ENCODE peak calls at places on chromosomes 1 and 21, in seven cellular contexts. C, P, Q, Y, N, M and I are unnamed samples.

GRCh38 chr1:2356401-2356800 is 35.0 kb downstream of the MORN1 start:
- DNase-seq in C (no peak), P (no peak), Q (no peak), Y (no peak), N (no peak), M (no peak), I (no peak)

GRCh38 chr1:96772972-96773371 is 51.4 kb downstream of the PTBP2 start:
- DNase-seq in C (no peak), P (no peak), Q (no peak), Y (no peak), N (no peak), M (no peak), I (no peak)

GRCh38 chr1:110668523-110668922 is 6.2 kb downstream of the KCNA3 start:
- DNase-seq in C (no peak), P (no peak), Q (no peak), Y (no peak), N (no peak), M (no peak), I (no peak)

GRCh38 chr1:152473887-152474537 is 36.6 kb upstream of the LCE5A start:
- DNase-seq in C (peak), P (no peak), Q (no peak), Y (no peak), N (no peak), M (no peak), I (no peak)

GRCh38 chr1:115364044-115364775 is 26.2 kb upstream of the NGF start:
- DNase-seq in C (peak), P (no peak), Q (no peak), Y (no peak), N (peak), M (no peak), I (no peak)

GRCh38 chr1:87478231-87478630 is 149.6 kb downstream of the LMO4 start:
- DNase-seq in C (peak), P (no peak), Q (no peak), Y (no peak), N (no peak), M (no peak), I (peak)

GRCh38 chr1:14689996-14690614 is 91.6 kb downstream of the KAZN start:
- DNase-seq in C (no peak), P (no peak), Q (no peak), Y (no peak), N (no peak), M (no peak), I (no peak)

GRCh38 chr1:59163268-59164092 is 133.4 kb upstream of the FGGY start:
- DNase-seq in C (peak), P (no peak), Q (no peak), Y (no peak), N (no peak), M (no peak), I (no peak)

GRCh38 chr1:98323906-98324358 is 337.6 kb upstream of the SNX7 start:
- DNase-seq in C (peak), P (peak), Q (no peak), Y (no peak), N (peak), M (no peak), I (peak)

GRCh38 chr1:205680073-205680851 is at the start of gene SLC45A3:
- DNase-seq in C (no peak), P (peak), Q (no peak), Y (no peak), N (no peak), M (peak), I (peak)

GRCh38 chr1:154220970-154221814 is 437 bp downstream of the UBAP2L start:
- DNase-seq in C (peak), P (peak), Q (peak), Y (no peak), N (no peak), M (peak), I (peak)

GRCh38 chr1:80582980-80583379 is 1217.8 kb upstream of the ADGRL2 start:
- DNase-seq in C (peak), P (no peak), Q (no peak), Y (no peak), N (no peak), M (no peak), I (no peak)

GRCh38 chr1:25148673-25149300 is 83.5 kb downstream of the SYF2 start:
- DNase-seq in C (no peak), P (no peak), Q (peak), Y (no peak), N (no peak), M (no peak), I (no peak)

GRCh38 chr1:156749429-156750118 is 1.9 kb downstream of the HDGF start:
- DNase-seq in C (no peak), P (no peak), Q (no peak), Y (no peak), N (no peak), M (peak), I (no peak)

DNA sequence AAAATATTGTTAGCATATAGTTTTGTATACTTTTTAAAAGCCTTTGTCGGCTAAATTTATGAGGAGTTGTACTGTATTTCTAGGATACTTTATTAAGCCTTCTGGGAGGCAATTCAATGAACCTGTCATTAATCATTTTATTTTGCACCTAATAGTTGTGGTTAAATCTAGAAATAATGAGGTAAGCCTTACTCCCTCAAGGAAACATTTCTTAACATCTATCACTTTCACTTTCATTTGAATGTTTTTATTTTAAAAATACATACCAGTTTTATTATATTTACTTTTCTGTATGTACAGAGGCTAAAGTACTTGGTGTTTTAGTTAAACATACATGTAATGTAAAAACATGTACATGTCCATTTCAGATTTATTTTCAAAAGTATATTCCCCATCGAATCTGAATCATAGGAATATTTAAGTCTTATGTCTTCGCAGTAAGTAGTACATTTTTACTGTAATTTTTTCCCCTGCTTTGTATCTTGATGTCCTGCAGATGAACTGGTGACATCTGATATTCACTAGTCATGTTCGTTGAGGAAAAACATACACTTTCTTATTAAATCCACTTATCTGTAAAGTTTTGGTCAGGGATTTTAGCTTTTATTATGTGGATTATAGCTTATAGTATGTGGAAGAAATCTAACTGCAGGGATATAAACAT is 82.8 kb downstream of the DISP1 start:
- DNase-seq in C (no peak), P (no peak), Q (no peak), Y (no peak), N (no peak), M (no peak), I (no peak)
- H3K4me3 ChIP-seq in C (peak), P (peak), Q (no peak), Y (peak), N (peak), M (no peak), I (no peak)

GRCh38 chr21:25742900-25743299 is 8.1 kb downstream of the GABPA start:
- DNase-seq in C (no peak), P (no peak), Q (no peak), Y (no peak), N (no peak), M (no peak), I (no peak)
- H3K4me3 ChIP-seq in C (no peak), P (no peak), Q (no peak), Y (no peak), N (no peak), M (no peak), I (no peak)

DNA sequence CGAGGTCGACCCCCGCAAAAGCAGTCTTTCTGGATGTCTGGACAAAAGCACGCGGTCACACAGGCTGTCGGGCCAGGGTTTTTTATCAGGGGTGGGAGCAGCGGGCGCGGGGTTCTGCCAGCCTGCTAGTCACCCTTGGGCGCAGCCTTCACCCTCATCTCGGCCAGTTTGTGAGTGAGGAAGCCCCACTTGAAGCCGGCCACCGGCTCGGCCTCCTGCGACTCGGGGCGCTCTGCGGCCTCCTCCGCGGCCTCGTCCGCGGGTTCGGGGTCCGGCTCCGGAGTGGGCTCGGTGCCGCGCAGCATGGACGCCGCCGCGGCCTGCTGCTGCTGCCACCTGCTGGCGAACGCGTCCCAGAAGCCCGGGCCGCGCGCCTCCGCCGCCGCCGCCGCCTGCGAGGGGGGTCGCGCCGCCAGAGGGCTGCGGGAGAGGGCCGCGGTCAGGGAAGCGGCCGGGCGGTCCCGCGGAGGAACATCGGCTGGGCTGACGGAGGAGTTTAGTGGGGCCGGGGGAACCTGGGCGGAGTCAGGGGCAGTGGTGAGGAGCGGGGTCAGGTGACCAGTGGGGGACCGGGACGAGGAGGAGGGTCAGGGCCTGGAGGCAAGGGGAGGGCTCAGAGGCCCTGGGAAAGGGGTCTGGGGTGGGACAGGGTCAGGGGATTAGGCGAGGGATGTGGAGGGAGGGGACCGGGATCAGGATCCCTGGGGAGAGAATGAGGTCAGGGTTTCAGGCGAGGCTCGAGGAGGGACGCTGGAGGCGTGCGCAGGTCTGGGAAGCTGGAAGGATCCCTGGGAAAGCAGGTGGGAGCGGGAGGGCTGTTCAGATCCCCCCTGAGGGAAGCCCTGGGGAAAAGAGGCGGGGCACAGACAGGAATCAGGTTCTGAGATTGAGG is 4.5 kb downstream of the C1orf232 start:
- DNase-seq in C (peak), P (peak), Q (peak), Y (no peak), N (no peak), M (peak), I (no peak)
- H3K4me3 ChIP-seq in C (peak), P (peak), Q (peak), Y (peak), N (peak), M (peak), I (peak)

GRCh38 chr1:65309317-65310077 is at the start of gene DNAJC6:
- DNase-seq in C (peak), P (peak), Q (no peak), Y (no peak), N (peak), M (peak), I (peak)

GRCh38 chr1:65310078-65310587 is 790 bp downstream of the DNAJC6 start:
- DNase-seq in C (no peak), P (no peak), Q (no peak), Y (no peak), N (no peak), M (no peak), I (no peak)

DNA sequence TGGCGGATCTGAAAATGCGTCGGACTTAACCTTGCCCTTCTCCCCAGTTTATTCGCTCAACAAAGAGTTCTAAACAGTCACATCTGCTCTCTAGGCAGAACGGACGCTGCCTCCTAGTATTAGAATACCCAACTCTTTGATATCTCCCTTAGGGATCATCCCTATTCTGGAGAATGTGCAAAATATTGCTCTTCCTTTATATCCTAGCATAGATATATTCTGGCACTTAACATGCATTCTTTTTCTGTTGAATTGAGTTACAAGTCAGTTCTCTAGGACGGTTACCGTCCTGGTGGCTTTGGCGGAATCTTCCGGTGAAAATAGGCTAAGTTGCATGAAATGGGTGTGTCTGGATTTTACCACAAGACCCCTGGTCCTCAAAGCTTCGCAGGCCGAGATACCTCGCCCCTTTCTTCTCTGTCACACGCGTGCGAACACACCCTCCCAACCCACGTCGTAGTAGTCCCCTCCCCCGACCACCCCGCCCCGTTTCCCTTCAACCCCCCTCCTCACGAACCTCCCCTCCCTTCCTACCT is 494 bp upstream of the DNAJC6 start:
- DNase-seq in C (no peak), P (no peak), Q (no peak), Y (no peak), N (no peak), M (no peak), I (no peak)
- H3K4me3 ChIP-seq in C (peak), P (no peak), Q (no peak), Y (peak), N (no peak), M (no peak), I (peak)

GRCh38 chr1:161044908-161045748 is 649 bp downstream of the USF1 start:
- DNase-seq in C (peak), P (peak), Q (peak), Y (peak), N (no peak), M (peak), I (peak)
- H3K4me3 ChIP-seq in C (peak), P (peak), Q (peak), Y (peak), N (peak), M (peak), I (peak)

GRCh38 chr1:63326106-63326472 is 3.7 kb downstream of the FOXD3 start:
- DNase-seq in C (no peak), P (no peak), Q (no peak), Y (no peak), N (no peak), M (no peak), I (no peak)

GRCh38 chr1:63322944-63323865 is 838 bp downstream of the FOXD3 start:
- DNase-seq in C (peak), P (peak), Q (peak), Y (no peak), N (no peak), M (peak), I (peak)

GRCh38 chr1:63326473-63327380 is 4.4 kb downstream of the FOXD3 start:
- DNase-seq in C (no peak), P (no peak), Q (no peak), Y (no peak), N (no peak), M (no peak), I (no peak)

GRCh38 chr1:63323866-63324778 is 1.8 kb downstream of the FOXD3 start:
- DNase-seq in C (no peak), P (no peak), Q (no peak), Y (no peak), N (no peak), M (no peak), I (no peak)

DNA sequence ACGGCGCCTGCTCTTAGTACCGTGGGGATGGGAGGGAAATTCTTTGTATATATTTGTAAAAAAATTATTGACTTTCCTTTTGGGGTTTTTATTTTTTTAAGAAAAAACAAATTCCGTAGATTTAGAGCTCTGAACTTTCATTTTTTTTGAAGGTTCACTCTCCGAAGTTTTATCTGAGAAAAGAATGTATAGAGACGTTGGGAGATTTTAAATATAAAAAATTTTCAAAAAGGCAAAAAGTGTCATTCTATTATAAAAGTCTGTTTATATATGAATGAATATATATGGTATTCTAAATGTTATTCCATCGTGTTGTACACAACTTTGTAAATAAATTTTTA is 2.4 kb downstream of the FOXD3 start:
- DNase-seq in C (no peak), P (no peak), Q (no peak), Y (no peak), N (no peak), M (no peak), I (no peak)
- H3K4me3 ChIP-seq in C (no peak), P (no peak), Q (no peak), Y (no peak), N (no peak), M (no peak), I (no peak)

GRCh38 chr1:76109901-76110560 is 35.5 kb downstream of the ST6GALNAC3 start:
- DNase-seq in C (no peak), P (no peak), Q (no peak), Y (no peak), N (no peak), M (no peak), I (no peak)

GRCh38 chr1:76105269-76105850 is 30.8 kb downstream of the ST6GALNAC3 start:
- DNase-seq in C (no peak), P (no peak), Q (no peak), Y (no peak), N (no peak), M (no peak), I (no peak)

GRCh38 chr1:76109404-76109803 is 34.9 kb downstream of the ST6GALNAC3 start:
- DNase-seq in C (no peak), P (no peak), Q (no peak), Y (no peak), N (no peak), M (no peak), I (no peak)

GRCh38 chr1:76106251-76106650 is 31.7 kb downstream of the ST6GALNAC3 start:
- DNase-seq in C (no peak), P (no peak), Q (no peak), Y (no peak), N (no peak), M (no peak), I (no peak)

GRCh38 chr1:76106719-76107235 is 32.2 kb downstream of the ST6GALNAC3 start:
- DNase-seq in C (no peak), P (no peak), Q (no peak), Y (no peak), N (no peak), M (no peak), I (no peak)
- H3K4me3 ChIP-seq in C (no peak), P (no peak), Q (no peak), Y (no peak), N (no peak), M (no peak), I (no peak)

GRCh38 chr1:47819503-47819888 is 177.7 kb downstream of the TRABD2B start:
- DNase-seq in C (no peak), P (no peak), Q (no peak), Y (no peak), N (no peak), M (no peak), I (no peak)

GRCh38 chr1:47818682-47819502 is 178.3 kb downstream of the TRABD2B start:
- DNase-seq in C (no peak), P (no peak), Q (no peak), Y (no peak), N (no peak), M (no peak), I (no peak)

GRCh38 chr1:47816325-47817071 is 180.7 kb downstream of the TRABD2B start:
- DNase-seq in C (no peak), P (no peak), Q (no peak), Y (no peak), N (no peak), M (no peak), I (no peak)

GRCh38 chr1:47814592-47815436 is 182.4 kb downstream of the TRABD2B start:
- DNase-seq in C (no peak), P (no peak), Q (no peak), Y (no peak), N (no peak), M (no peak), I (no peak)

GRCh38 chr1:47817861-47818260 is 179.3 kb downstream of the TRABD2B start:
- DNase-seq in C (no peak), P (no peak), Q (no peak), Y (no peak), N (no peak), M (no peak), I (no peak)
- H3K4me3 ChIP-seq in C (no peak), P (no peak), Q (no peak), Y (no peak), N (no peak), M (no peak), I (no peak)

GRCh38 chr1:9590201-9590600 is 1.5 kb downstream of the TMEM201 start:
- DNase-seq in C (no peak), P (no peak), Q (no peak), Y (no peak), N (no peak), M (peak), I (no peak)
- H3K4me3 ChIP-seq in C (no peak), P (no peak), Q (no peak), Y (no peak), N (peak), M (no peak), I (no peak)